ENCODE peak calls at places on chromosomes 1 and 21, in nine cellular contexts. One of them, this sample, is unnamed.

GRCh38 chr1:33060579-33061083 is 20.3 kb upstream of the AZIN2 start:
- DNase-seq in tibial artery: peak
- DNase-seq in brain microvascular endothelial cell: peak
- DNase-seq in ovary: no peak
- DNase-seq in lower lobe of right lung: peak
- DNase-seq in substantia nigra: peak
- DNase-seq in CD4-positive, alpha-beta memory T cell: no peak
- DNase-seq in neural progenitor cell: no peak
- DNase-seq in pancreas: no peak
- DNase-seq in this sample: peak

GRCh38 chr1:1778827-1779675 is 781 bp upstream of the NADK start:
- DNase-seq in lower lobe of right lung: peak
- DNase-seq in tibial artery: peak
- DNase-seq in CD4-positive, alpha-beta memory T cell: peak
- DNase-seq in pancreas: peak
- DNase-seq in ovary: peak
- DNase-seq in substantia nigra: peak
- DNase-seq in neural progenitor cell: peak
- DNase-seq in brain microvascular endothelial cell: no peak
- DNase-seq in this sample: peak

GRCh38 chr1:100631015-100631521 is 88.5 kb upstream of the VCAM1 start:
- DNase-seq in ovary: no peak
- DNase-seq in brain microvascular endothelial cell: peak
- DNase-seq in lower lobe of right lung: no peak
- DNase-seq in pancreas: no peak
- DNase-seq in CD4-positive, alpha-beta memory T cell: no peak
- DNase-seq in substantia nigra: no peak
- DNase-seq in neural progenitor cell: no peak
- DNase-seq in tibial artery: no peak
- DNase-seq in this sample: no peak

GRCh38 chr21:28991861-28992525 is 684 bp downstream of the LTN1 start:
- DNase-seq in substantia nigra: no peak
- DNase-seq in tibial artery: no peak
- DNase-seq in CD4-positive, alpha-beta memory T cell: no peak
- DNase-seq in lower lobe of right lung: no peak
- DNase-seq in neural progenitor cell: peak
- DNase-seq in pancreas: no peak
- DNase-seq in brain microvascular endothelial cell: no peak
- DNase-seq in ovary: peak
- DNase-seq in this sample: no peak

GRCh38 chr21:42439284-42440186 is 35.8 kb downstream of the UBASH3A start:
- DNase-seq in pancreas: no peak
- DNase-seq in lower lobe of right lung: no peak
- DNase-seq in neural progenitor cell: no peak
- DNase-seq in CD4-positive, alpha-beta memory T cell: no peak
- DNase-seq in substantia nigra: no peak
- DNase-seq in tibial artery: no peak
- DNase-seq in brain microvascular endothelial cell: no peak
- DNase-seq in ovary: no peak
- DNase-seq in this sample: no peak

GRCh38 chr1:42670425-42670824 is 11.8 kb upstream of the YBX1 start:
- DNase-seq in ovary: no peak
- DNase-seq in substantia nigra: no peak
- DNase-seq in brain microvascular endothelial cell: no peak
- DNase-seq in CD4-positive, alpha-beta memory T cell: no peak
- DNase-seq in neural progenitor cell: no peak
- DNase-seq in pancreas: no peak
- DNase-seq in lower lobe of right lung: no peak
- DNase-seq in tibial artery: no peak
- DNase-seq in this sample: no peak

GRCh38 chr1:150364231-150365003 is 470 bp downstream of the RPRD2 start:
- DNase-seq in pancreas: peak
- DNase-seq in tibial artery: peak
- DNase-seq in lower lobe of right lung: peak
- DNase-seq in neural progenitor cell: peak
- DNase-seq in substantia nigra: peak
- DNase-seq in brain microvascular endothelial cell: peak
- DNase-seq in CD4-positive, alpha-beta memory T cell: peak
- DNase-seq in ovary: peak
- DNase-seq in this sample: peak

GRCh38 chr21:46472246-46472645 is 13.6 kb downstream of the DIP2A start:
- DNase-seq in neural progenitor cell: no peak
- DNase-seq in brain microvascular endothelial cell: no peak
- DNase-seq in tibial artery: peak
- DNase-seq in lower lobe of right lung: no peak
- DNase-seq in CD4-positive, alpha-beta memory T cell: no peak
- DNase-seq in substantia nigra: no peak
- DNase-seq in ovary: no peak
- DNase-seq in pancreas: no peak
- DNase-seq in this sample: no peak

GRCh38 chr1:22179197-22179803 is 36.4 kb upstream of the WNT4 start:
- DNase-seq in neural progenitor cell: no peak
- DNase-seq in lower lobe of right lung: no peak
- DNase-seq in tibial artery: no peak
- DNase-seq in brain microvascular endothelial cell: no peak
- DNase-seq in CD4-positive, alpha-beta memory T cell: no peak
- DNase-seq in ovary: no peak
- DNase-seq in substantia nigra: no peak
- DNase-seq in pancreas: no peak
- DNase-seq in this sample: no peak

GRCh38 chr1:56362994-56363770 is 216.2 kb downstream of the PLPP3 start:
- DNase-seq in lower lobe of right lung: no peak
- DNase-seq in neural progenitor cell: no peak
- DNase-seq in substantia nigra: peak
- DNase-seq in brain microvascular endothelial cell: no peak
- DNase-seq in tibial artery: no peak
- DNase-seq in ovary: no peak
- DNase-seq in CD4-positive, alpha-beta memory T cell: no peak
- DNase-seq in pancreas: no peak
- DNase-seq in this sample: no peak

GRCh38 chr1:21051177-21051576 is 125.5 kb downstream of the EIF4G3 start:
- DNase-seq in tibial artery: no peak
- DNase-seq in CD4-positive, alpha-beta memory T cell: no peak
- DNase-seq in ovary: no peak
- DNase-seq in neural progenitor cell: no peak
- DNase-seq in pancreas: no peak
- DNase-seq in brain microvascular endothelial cell: no peak
- DNase-seq in lower lobe of right lung: no peak
- DNase-seq in substantia nigra: no peak
- DNase-seq in this sample: no peak

GRCh38 chr21:15212214-15212613 is 147.4 kb upstream of the NRIP1 start:
- DNase-seq in ovary: no peak
- DNase-seq in neural progenitor cell: no peak
- DNase-seq in substantia nigra: no peak
- DNase-seq in pancreas: no peak
- DNase-seq in brain microvascular endothelial cell: no peak
- DNase-seq in lower lobe of right lung: no peak
- DNase-seq in CD4-positive, alpha-beta memory T cell: no peak
- DNase-seq in tibial artery: no peak
- DNase-seq in this sample: no peak

GRCh38 chr1:162973381-162973795 is 95.8 kb upstream of the RGS4 start:
- DNase-seq in lower lobe of right lung: no peak
- DNase-seq in brain microvascular endothelial cell: peak
- DNase-seq in ovary: no peak
- DNase-seq in CD4-positive, alpha-beta memory T cell: no peak
- DNase-seq in substantia nigra: no peak
- DNase-seq in tibial artery: no peak
- DNase-seq in pancreas: no peak
- DNase-seq in neural progenitor cell: no peak
- DNase-seq in this sample: no peak

GRCh38 chr21:25080706-25081495 is 526.4 kb downstream of the MRPL39 start:
- DNase-seq in lower lobe of right lung: no peak
- DNase-seq in neural progenitor cell: no peak
- DNase-seq in tibial artery: no peak
- DNase-seq in substantia nigra: no peak
- DNase-seq in pancreas: no peak
- DNase-seq in brain microvascular endothelial cell: no peak
- DNase-seq in ovary: no peak
- DNase-seq in CD4-positive, alpha-beta memory T cell: no peak
- DNase-seq in this sample: no peak

GRCh38 chr1:2933431-2934172 is 87.7 kb upstream of the ACTRT2 start:
- DNase-seq in CD4-positive, alpha-beta memory T cell: no peak
- DNase-seq in substantia nigra: no peak
- DNase-seq in brain microvascular endothelial cell: no peak
- DNase-seq in pancreas: peak
- DNase-seq in ovary: no peak
- DNase-seq in tibial artery: no peak
- DNase-seq in neural progenitor cell: no peak
- DNase-seq in lower lobe of right lung: peak
- DNase-seq in this sample: no peak

GRCh38 chr1:203338335-203339036 is 12.4 kb downstream of the FMOD start:
- DNase-seq in CD4-positive, alpha-beta memory T cell: peak
- DNase-seq in ovary: peak
- DNase-seq in neural progenitor cell: peak
- DNase-seq in substantia nigra: peak
- DNase-seq in tibial artery: peak
- DNase-seq in lower lobe of right lung: no peak
- DNase-seq in brain microvascular endothelial cell: peak
- DNase-seq in pancreas: no peak
- DNase-seq in this sample: peak

GRCh38 chr1:53462213-53462612 is 3.0 kb downstream of the DMRTB1 start:
- DNase-seq in ovary: no peak
- DNase-seq in lower lobe of right lung: no peak
- DNase-seq in pancreas: no peak
- DNase-seq in neural progenitor cell: no peak
- DNase-seq in CD4-positive, alpha-beta memory T cell: no peak
- DNase-seq in tibial artery: no peak
- DNase-seq in brain microvascular endothelial cell: no peak
- DNase-seq in substantia nigra: no peak
- DNase-seq in this sample: no peak

GRCh38 chr1:225651376-225651871 is 1.5 kb downstream of the ENAH start:
- DNase-seq in neural progenitor cell: no peak
- DNase-seq in lower lobe of right lung: no peak
- DNase-seq in substantia nigra: no peak
- DNase-seq in brain microvascular endothelial cell: no peak
- DNase-seq in CD4-positive, alpha-beta memory T cell: no peak
- DNase-seq in tibial artery: no peak
- DNase-seq in pancreas: no peak
- DNase-seq in ovary: no peak
- DNase-seq in this sample: no peak

GRCh38 chr1:108012553-108012952 is 47.6 kb upstream of the VAV3 start:
- DNase-seq in neural progenitor cell: no peak
- DNase-seq in ovary: no peak
- DNase-seq in tibial artery: no peak
- DNase-seq in lower lobe of right lung: no peak
- DNase-seq in brain microvascular endothelial cell: no peak
- DNase-seq in substantia nigra: no peak
- DNase-seq in pancreas: no peak
- DNase-seq in CD4-positive, alpha-beta memory T cell: no peak
- DNase-seq in this sample: no peak

GRCh38 chr1:113792471-113792870 is 19.8 kb downstream of the RSBN1 start:
- DNase-seq in ovary: no peak
- DNase-seq in neural progenitor cell: no peak
- DNase-seq in lower lobe of right lung: no peak
- DNase-seq in pancreas: no peak
- DNase-seq in substantia nigra: no peak
- DNase-seq in brain microvascular endothelial cell: no peak
- DNase-seq in CD4-positive, alpha-beta memory T cell: no peak
- DNase-seq in tibial artery: no peak
- DNase-seq in this sample: no peak
- H3K27ac ChIP-seq in ovary: no peak
- H3K27ac ChIP-seq in neural progenitor cell: no peak
- H3K27ac ChIP-seq in lower lobe of right lung: no peak
- H3K27ac ChIP-seq in pancreas: no peak
- H3K27ac ChIP-seq in substantia nigra: no peak
- H3K27ac ChIP-seq in brain microvascular endothelial cell: no peak
- H3K27ac ChIP-seq in CD4-positive, alpha-beta memory T cell: peak
- H3K27ac ChIP-seq in tibial artery: no peak
- H3K27ac ChIP-seq in this sample: no peak

DNA sequence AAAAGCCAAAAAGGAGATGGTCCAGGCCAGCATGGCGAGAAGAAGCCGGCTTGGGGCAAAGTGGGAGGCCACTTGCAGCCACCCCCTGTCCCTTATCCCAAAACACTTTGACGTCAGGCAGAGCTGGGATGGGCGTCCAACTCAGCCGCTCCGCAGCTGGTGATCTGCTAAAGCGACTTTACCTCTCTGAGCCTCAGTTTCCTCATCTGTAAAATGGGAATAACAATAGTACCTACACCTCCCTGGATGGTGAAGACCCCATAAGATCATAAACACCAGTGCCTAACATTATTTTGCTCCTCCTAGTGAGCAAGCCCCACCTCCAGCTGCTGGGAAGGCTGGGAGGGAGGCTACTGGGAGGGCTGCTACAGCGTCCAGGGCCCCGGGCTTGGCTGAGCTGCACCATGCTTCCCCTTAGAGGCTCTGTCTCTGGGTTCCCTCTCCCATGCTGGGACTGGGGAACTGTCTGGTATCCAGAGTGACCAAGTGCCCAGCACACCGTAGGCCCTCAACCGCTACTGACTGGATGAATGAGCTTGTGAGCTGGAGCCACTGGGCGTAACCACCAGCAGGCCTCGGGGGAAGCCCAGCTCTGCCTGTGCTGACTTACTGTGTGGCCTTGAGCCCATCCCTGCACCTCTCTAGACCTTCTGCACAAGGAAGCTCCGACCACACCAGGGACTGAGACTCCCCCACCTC is 18.3 kb downstream of the IFFO2 start:
- DNase-seq in CD4-positive, alpha-beta memory T cell: no peak
- DNase-seq in brain microvascular endothelial cell: no peak
- DNase-seq in lower lobe of right lung: no peak
- DNase-seq in tibial artery: no peak
- DNase-seq in pancreas: no peak
- DNase-seq in substantia nigra: no peak
- DNase-seq in ovary: no peak
- DNase-seq in neural progenitor cell: no peak
- DNase-seq in this sample: no peak
- H3K27ac ChIP-seq in CD4-positive, alpha-beta memory T cell: no peak
- H3K27ac ChIP-seq in brain microvascular endothelial cell: no peak
- H3K27ac ChIP-seq in lower lobe of right lung: no peak
- H3K27ac ChIP-seq in tibial artery: no peak
- H3K27ac ChIP-seq in pancreas: peak
- H3K27ac ChIP-seq in substantia nigra: peak
- H3K27ac ChIP-seq in ovary: no peak
- H3K27ac ChIP-seq in neural progenitor cell: no peak
- H3K27ac ChIP-seq in this sample: peak

GRCh38 chr1:80023366-80023765 is 1016.8 kb upstream of the ADGRL4 start:
- DNase-seq in tibial artery: no peak
- DNase-seq in brain microvascular endothelial cell: no peak
- DNase-seq in substantia nigra: no peak
- DNase-seq in ovary: no peak
- DNase-seq in lower lobe of right lung: no peak
- DNase-seq in pancreas: no peak
- DNase-seq in CD4-positive, alpha-beta memory T cell: no peak
- DNase-seq in neural progenitor cell: no peak
- DNase-seq in this sample: no peak

GRCh38 chr1:80021891-80022290 is 1015.4 kb upstream of the ADGRL4 start:
- DNase-seq in neural progenitor cell: no peak
- DNase-seq in lower lobe of right lung: no peak
- DNase-seq in CD4-positive, alpha-beta memory T cell: no peak
- DNase-seq in brain microvascular endothelial cell: no peak
- DNase-seq in tibial artery: no peak
- DNase-seq in pancreas: no peak
- DNase-seq in substantia nigra: no peak
- DNase-seq in ovary: no peak
- DNase-seq in this sample: no peak

GRCh38 chr1:80018348-80018747 is 1011.8 kb upstream of the ADGRL4 start:
- DNase-seq in pancreas: no peak
- DNase-seq in brain microvascular endothelial cell: no peak
- DNase-seq in CD4-positive, alpha-beta memory T cell: no peak
- DNase-seq in lower lobe of right lung: no peak
- DNase-seq in neural progenitor cell: no peak
- DNase-seq in ovary: no peak
- DNase-seq in substantia nigra: no peak
- DNase-seq in tibial artery: no peak
- DNase-seq in this sample: no peak
- H3K27ac ChIP-seq in pancreas: no peak
- H3K27ac ChIP-seq in brain microvascular endothelial cell: no peak
- H3K27ac ChIP-seq in CD4-positive, alpha-beta memory T cell: no peak
- H3K27ac ChIP-seq in lower lobe of right lung: no peak
- H3K27ac ChIP-seq in neural progenitor cell: no peak
- H3K27ac ChIP-seq in ovary: no peak
- H3K27ac ChIP-seq in substantia nigra: no peak
- H3K27ac ChIP-seq in tibial artery: no peak
- H3K27ac ChIP-seq in this sample: no peak

GRCh38 chr1:156021087-156021416 is 301 bp upstream of the SSR2 start:
- DNase-seq in tibial artery: no peak
- DNase-seq in brain microvascular endothelial cell: no peak
- DNase-seq in ovary: no peak
- DNase-seq in CD4-positive, alpha-beta memory T cell: no peak
- DNase-seq in neural progenitor cell: no peak
- DNase-seq in substantia nigra: no peak
- DNase-seq in pancreas: no peak
- DNase-seq in lower lobe of right lung: no peak
- DNase-seq in this sample: no peak
- H3K27ac ChIP-seq in tibial artery: peak
- H3K27ac ChIP-seq in brain microvascular endothelial cell: no peak
- H3K27ac ChIP-seq in ovary: peak
- H3K27ac ChIP-seq in CD4-positive, alpha-beta memory T cell: peak
- H3K27ac ChIP-seq in neural progenitor cell: no peak
- H3K27ac ChIP-seq in substantia nigra: peak
- H3K27ac ChIP-seq in pancreas: peak
- H3K27ac ChIP-seq in lower lobe of right lung: peak
- H3K27ac ChIP-seq in this sample: peak

This sample was measured in caudate nucleus.